ENCODE peak calls at places on chromosomes 5 and 9, in five cellular contexts. J is NCI-H510A, D is brain microvascular endothelial cell, O is NCI-H1417, C is Karpas-422. G is an unnamed sample.

GRCh38 chr5:119255571-119256356 is 100.1 kb upstream of the TNFAIP8 start:
- DNase-seq in J (no peak), D (no peak), O (peak), C (peak), G (no peak)

GRCh38 chr5:1545798-1546355 is 22.1 kb upstream of the LPCAT1 start:
- DNase-seq in J (peak), D (no peak), O (peak), C (no peak), G (peak)

GRCh38 chr5:116476903-116477537 is 97.6 kb downstream of the SEMA6A start:
- DNase-seq in J (no peak), D (no peak), O (no peak), C (no peak), G (no peak)

GRCh38 chr9:77663754-77664153 is 15.6 kb upstream of the GNA14 start:
- DNase-seq in J (no peak), D (peak), O (no peak), C (no peak), G (no peak)

GRCh38 chr5:52580921-52581320 is 206.8 kb upstream of the ITGA1 start:
- DNase-seq in J (no peak), D (peak), O (no peak), C (no peak), G (no peak)

GRCh38 chr5:153122416-153122815 is 368.1 kb upstream of the GRIA1 start:
- DNase-seq in J (peak), D (no peak), O (peak), C (no peak), G (peak)

GRCh38 chr5:17727212-17727611 is 93.0 kb downstream of the TAF11L14 start:
- DNase-seq in J (no peak), D (peak), O (no peak), C (no peak), G (no peak)

GRCh38 chr9:19087601-19088000 is 15.1 kb downstream of the HAUS6 start:
- DNase-seq in J (no peak), D (peak), O (no peak), C (no peak), G (no peak)

GRCh38 chr5:174172104-174172965 is 126.8 kb downstream of the NSG2 start:
- DNase-seq in J (no peak), D (no peak), O (no peak), C (no peak), G (no peak)

GRCh38 chr5:154962494-154962893 is 21.6 kb downstream of the MRPL22 start:
- DNase-seq in J (no peak), D (no peak), O (no peak), C (peak), G (no peak)

GRCh38 chr9:32413424-32413823 is 29.0 kb downstream of the ACO1 start:
- DNase-seq in J (no peak), D (no peak), O (no peak), C (no peak), G (no peak)

GRCh38 chr5:56737002-56737621 is 78.2 kb upstream of the MAP3K1 start:
- DNase-seq in J (no peak), D (peak), O (no peak), C (peak), G (no peak)

GRCh38 chr9:132008184-132008781 is 71.4 kb downstream of the MED27 start:
- DNase-seq in J (no peak), D (peak), O (no peak), C (no peak), G (peak)

GRCh38 chr9:136971746-136972145 is 5.6 kb upstream of the PTGDS start:
- DNase-seq in J (no peak), D (no peak), O (no peak), C (no peak), G (no peak)

GRCh38 chr5:36442796-36443195 is 141.1 kb upstream of the RANBP3L start:
- DNase-seq in J (no peak), D (peak), O (no peak), C (no peak), G (no peak)

GRCh38 chr5:134007581-134008256 is 2.9 kb upstream of the VDAC1 start:
- DNase-seq in J (no peak), D (peak), O (no peak), C (no peak), G (no peak)

GRCh38 chr9:99966720-99967119 is 60.3 kb downstream of the STX17 start:
- DNase-seq in J (no peak), D (peak), O (no peak), C (no peak), G (no peak)

GRCh38 chr5:64505769-64506566 is at the start of gene RGS7BP:
- DNase-seq in J (peak), D (peak), O (peak), C (no peak), G (no peak)

GRCh38 chr9:9912459-9912858 is 700.3 kb downstream of the PTPRD start:
- DNase-seq in J (no peak), D (peak), O (no peak), C (peak), G (peak)

GRCh38 chr9:37902804-37903580 is 935 bp downstream of the SLC25A51 start:
- DNase-seq in J (no peak), D (peak), O (no peak), C (no peak), G (no peak)

GRCh38 chr5:139100825-139101224 is 97.3 kb downstream of the SIL1 start:
- DNase-seq in J (no peak), D (peak), O (peak), C (no peak), G (no peak)

GRCh38 chr5:107296572-107296971 is 374.2 kb downstream of the EFNA5 start:
- DNase-seq in J (no peak), D (no peak), O (no peak), C (no peak), G (no peak)

G was measured in SHP77.